ENCODE peak calls at places on chromosome 5, in seven cellular contexts. T is NCI-H510A treated with DMSO at 0.1 percent for 48 hours; Q is activated CD4-positive, CD25-positive, alpha-beta regulatory T cell; S is left colon; G is transverse colon; D is dorsolateral prefrontal cortex; U is IMR-90. H is an unnamed sample.

GRCh38 chr5:135319928-135320606 is 79.0 kb downstream of the MACROH2A1 start:
- DNase-seq in T (no peak), Q (no peak), S (no peak), G (no peak), D (no peak), U (no peak), H (no peak)

GRCh38 chr5:90940227-90940995 is 381.8 kb downstream of the ADGRV1 start:
- DNase-seq in T (peak; percentile 23), Q (no peak), S (peak; percentile 58), G (peak; percentile 40), D (no peak), U (peak; percentile 60), H (no peak)

GRCh38 chr5:90421136-90421535 is 11.6 kb upstream of the CETN3 start:
- DNase-seq in T (no peak), Q (no peak), S (no peak), G (peak; percentile 14), D (no peak), U (peak; percentile 6), H (no peak)

GRCh38 chr5:172817664-172818063 is 16.4 kb upstream of the ERGIC1 start:
- DNase-seq in T (no peak), Q (no peak), S (no peak), G (no peak), D (no peak), U (no peak), H (no peak)

GRCh38 chr5:18483386-18483785 is 849.1 kb downstream of the TAF11L14 start:
- DNase-seq in T (no peak), Q (no peak), S (no peak), G (no peak), D (no peak), U (no peak), H (no peak)

GRCh38 chr5:149938272-149938671 is 6.3 kb downstream of the PDE6A start:
- DNase-seq in T (peak; percentile 36), Q (no peak), S (peak; percentile 83), G (peak; percentile 74), D (no peak), U (peak; percentile 50), H (no peak)

GRCh38 chr5:154849791-154850201 is 607 bp downstream of the FAXDC2 start:
- DNase-seq in T (no peak), Q (no peak), S (no peak), G (no peak), D (no peak), U (peak; percentile 47), H (no peak)

GRCh38 chr5:139403418-139403786 is 487 bp downstream of the SPATA24 start:
- DNase-seq in T (no peak), Q (no peak), S (no peak), G (no peak), D (no peak), U (no peak), H (no peak)

GRCh38 chr5:73437126-73438047 is 11.2 kb downstream of the FOXD1 start:
- DNase-seq in T (peak; percentile 47), Q (no peak), S (peak; percentile 56), G (peak; percentile 55), D (no peak), U (peak; percentile 67), H (no peak)

GRCh38 chr5:80181618-80182211 is 74.1 kb downstream of the SERINC5 start:
- DNase-seq in T (peak; percentile 81), Q (no peak), S (peak; percentile 91), G (peak; percentile 85), D (no peak), U (no peak), H (peak; percentile 29)

GRCh38 chr5:148729182-148729581 is 74.9 kb upstream of the HTR4 start:
- DNase-seq in T (peak; percentile 44), Q (no peak), S (no peak), G (peak; percentile 15), D (no peak), U (no peak), H (no peak)

GRCh38 chr5:127988149-127988755 is 95.3 kb upstream of the SLC12A2 start:
- DNase-seq in T (no peak), Q (no peak), S (no peak), G (no peak), D (no peak), U (peak; percentile 96), H (no peak)

GRCh38 chr5:19462019-19462418 is 526.0 kb downstream of the CDH18 start:
- DNase-seq in T (no peak), Q (no peak), S (no peak), G (no peak), D (no peak), U (no peak), H (no peak)

GRCh38 chr5:112636751-112637150 is 100.9 kb upstream of the APC start:
- DNase-seq in T (no peak), Q (no peak), S (no peak), G (no peak), D (no peak), U (no peak), H (no peak)

GRCh38 chr5:135365281-135365680 is 33.8 kb downstream of the MACROH2A1 start:
- DNase-seq in T (no peak), Q (no peak), S (no peak), G (no peak), D (no peak), U (no peak), H (no peak)